ENCODE peak calls at places on chromosomes 11 and 22, in seven cellular contexts. J is tibial nerve, L is H1, V is A549, G is stomach, R is transverse colon, E is suprapubic skin. H is an unnamed sample.
A peak's percentile ranks its signal among the peaks of the same experiment; 100 is the strongest.

GRCh38 chr11:72812968-72813739 is 1.1 kb upstream of the ATG16L2 start:
- DNase-seq in J (no peak), L (peak; percentile 74), V (peak; percentile 86), G (peak; percentile 59), R (peak; percentile 71), E (no peak), H (peak; percentile 78)

GRCh38 chr11:3183523-3183922 is 18.4 kb upstream of the OSBPL5 start:
- DNase-seq in J (no peak), L (no peak), V (no peak), G (no peak), R (no peak), E (no peak), H (no peak)

GRCh38 chr11:74581954-74582547 is 10.3 kb upstream of the POLD3 start:
- DNase-seq in J (no peak), L (no peak), V (no peak), G (no peak), R (peak; percentile 58), E (no peak), H (no peak)

GRCh38 chr11:60657880-60658279 is 41.5 kb upstream of the MS4A8 start:
- DNase-seq in J (no peak), L (no peak), V (peak; percentile 16), G (peak; percentile 26), R (peak; percentile 24), E (no peak), H (no peak)

GRCh38 chr11:80587906-80588305 is 1147.1 kb upstream of the TENM4 start:
- DNase-seq in J (no peak), L (no peak), V (no peak), G (no peak), R (no peak), E (no peak), H (no peak)

GRCh38 chr22:24512043-24512442 is 16.9 kb downstream of the UPB1 start:
- DNase-seq in J (no peak), L (no peak), V (no peak), G (no peak), R (no peak), E (no peak), H (no peak)

GRCh38 chr22:44311855-44312170 is 938 bp downstream of the SHISAL1 start:
- DNase-seq in J (no peak), L (no peak), V (no peak), G (no peak), R (no peak), E (no peak), H (no peak)

GRCh38 chr11:112871909-112872511 is 89.2 kb upstream of the NCAM1 start:
- DNase-seq in J (no peak), L (no peak), V (no peak), G (no peak), R (no peak), E (no peak), H (no peak)

GRCh38 chr11:44848203-44848962 is 102.3 kb downstream of the TP53I11 start:
- DNase-seq in J (no peak), L (no peak), V (no peak), G (no peak), R (no peak), E (no peak), H (no peak)

GRCh38 chr22:38228873-38229740 is 27.3 kb downstream of the MAFF start:
- DNase-seq in J (no peak), L (no peak), V (peak; percentile 75), G (peak; percentile 80), R (peak; percentile 79), E (no peak), H (no peak)

GRCh38 chr11:2741006-2741376 is 41.2 kb upstream of the KCNQ1OT1 start:
- DNase-seq in J (no peak), L (no peak), V (no peak), G (no peak), R (no peak), E (no peak), H (peak; percentile 57)

GRCh38 chr11:108486828-108487227 is 11.4 kb downstream of the POGLUT3 start:
- DNase-seq in J (no peak), L (no peak), V (no peak), G (no peak), R (no peak), E (no peak), H (no peak)

GRCh38 chr11:70606248-70606950 is 208.1 kb downstream of the CTTN start:
- DNase-seq in J (no peak), L (no peak), V (no peak), G (no peak), R (no peak), E (no peak), H (no peak)

GRCh38 chr11:122578168-122578825 is 77.2 kb upstream of the UBASH3B start:
- DNase-seq in J (no peak), L (no peak), V (peak; percentile 28), G (no peak), R (no peak), E (no peak), H (no peak)

GRCh38 chr11:96272542-96273306 is 70.3 kb downstream of the MAML2 start:
- DNase-seq in J (no peak), L (no peak), V (peak; percentile 9), G (peak; percentile 55), R (no peak), E (no peak), H (no peak)

GRCh38 chr11:9039194-9039593 is 35.4 kb upstream of the NRIP3 start:
- DNase-seq in J (no peak), L (no peak), V (peak; percentile 17), G (no peak), R (no peak), E (no peak), H (no peak)

GRCh38 chr11:35531246-35531645 is 5.8 kb upstream of the PAMR1 start:
- DNase-seq in J (no peak), L (no peak), V (no peak), G (no peak), R (no peak), E (no peak), H (no peak)

GRCh38 chr22:45891996-45892621 is 84.9 kb downstream of the WNT7B start:
- DNase-seq in J (no peak), L (no peak), V (no peak), G (no peak), R (no peak), E (no peak), H (no peak)

GRCh38 chr22:36352775-36353507 is 34.8 kb downstream of the MYH9 start:
- DNase-seq in J (peak; percentile 82), L (no peak), V (peak; percentile 78), G (peak; percentile 91), R (no peak), E (no peak), H (no peak)

DNA sequence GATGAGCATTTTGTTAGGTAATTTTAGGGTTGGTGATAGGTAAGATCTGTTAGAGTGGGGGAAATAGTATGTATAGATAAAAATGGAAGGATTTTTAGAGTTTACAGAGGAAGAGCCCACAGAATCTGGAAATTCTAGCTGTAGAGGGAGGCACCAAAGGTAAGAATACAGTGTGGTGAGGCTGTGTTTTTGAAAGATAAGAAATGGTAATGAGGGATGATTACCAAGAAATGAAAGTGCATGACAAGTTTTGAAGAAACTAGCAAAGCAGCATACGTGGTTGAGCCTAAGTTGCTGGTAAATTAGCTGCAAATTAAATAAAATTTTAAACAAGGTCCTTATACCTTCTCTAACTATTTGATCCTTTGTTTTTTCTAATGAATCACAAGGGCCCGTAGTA is 14.6 kb upstream of the RASSF10 start:
- DNase-seq in J (no peak), L (no peak), V (no peak), G (no peak), R (no peak), E (no peak), H (no peak)
- TF ChIP-seq EP300 in J (no peak), L (no peak), V (no peak), G (no peak), R (no peak), E (no peak), H (no peak)

GRCh38 chr11:91822805-91823204 is 401.8 kb upstream of the FAT3 start:
- DNase-seq in J (no peak), L (no peak), V (no peak), G (no peak), R (no peak), E (no peak), H (no peak)
- TF ChIP-seq EP300 in J (no peak), L (no peak), V (no peak), G (no peak), R (no peak), E (no peak), H (no peak)

GRCh38 chr11:37849731-37850130 is 1251.7 kb upstream of the RAG2 start:
- DNase-seq in J (no peak), L (no peak), V (no peak), G (no peak), R (no peak), E (no peak), H (no peak)
- TF ChIP-seq EP300 in J (no peak), L (no peak), V (no peak), G (no peak), R (no peak), E (no peak), H (no peak)

GRCh38 chr11:65305501-65306268 is 9.0 kb upstream of the CDC42EP2 start:
- DNase-seq in J (no peak), L (no peak), V (no peak), G (peak; percentile 65), R (peak; percentile 53), E (no peak), H (peak; percentile 90)
- TF ChIP-seq EP300 in J (peak; percentile 12), L (no peak), V (no peak), G (no peak), R (no peak), E (no peak), H (no peak)

DNA sequence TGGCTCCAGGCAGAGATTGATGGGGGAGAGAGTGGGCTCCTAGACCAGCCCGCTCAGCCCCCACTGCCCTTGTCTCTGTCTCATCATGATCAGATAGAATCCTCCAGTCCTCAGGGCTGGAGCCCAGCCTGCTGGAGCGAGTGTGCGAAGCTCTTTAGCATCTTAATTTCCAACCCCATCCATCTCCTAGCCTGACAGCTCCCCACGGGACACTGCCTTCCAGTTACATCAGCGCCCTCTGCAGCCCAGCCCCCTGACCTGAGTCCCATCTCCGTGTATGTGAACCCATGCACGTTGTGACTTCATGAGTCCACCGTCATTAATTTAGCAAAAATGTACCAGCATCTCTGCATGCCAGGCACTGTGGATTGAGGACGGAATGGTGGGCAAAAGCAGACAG is 2.1 kb downstream of the P2RX3 start:
- DNase-seq in J (no peak), L (no peak), V (no peak), G (no peak), R (no peak), E (no peak), H (no peak)
- TF ChIP-seq EP300 in J (no peak), L (no peak), V (no peak), G (no peak), R (no peak), E (no peak), H (no peak)

GRCh38 chr22:19337137-19337536 is 45.6 kb upstream of the CLTCL1 start:
- DNase-seq in J (no peak), L (no peak), V (no peak), G (no peak), R (no peak), E (no peak), H (no peak)

GRCh38 chr22:19331474-19331873 is 40.0 kb upstream of the CLTCL1 start:
- DNase-seq in J (no peak), L (no peak), V (no peak), G (no peak), R (no peak), E (no peak), H (no peak)

GRCh38 chr22:19331975-19332374 is 40.5 kb upstream of the CLTCL1 start:
- DNase-seq in J (no peak), L (no peak), V (no peak), G (no peak), R (no peak), E (no peak), H (no peak)

GRCh38 chr22:19341500-19341899 is 50.0 kb upstream of the CLTCL1 start:
- DNase-seq in J (no peak), L (no peak), V (no peak), G (no peak), R (no peak), E (no peak), H (no peak)

GRCh38 chr22:19336133-19337075 is 44.9 kb upstream of the CLTCL1 start:
- DNase-seq in J (no peak), L (no peak), V (no peak), G (no peak), R (peak; percentile 13), E (no peak), H (no peak)
- TF ChIP-seq EP300 in J (no peak), L (no peak), V (no peak), G (no peak), R (no peak), E (no peak), H (no peak)